ENCODE peak calls at places on chromosome 5, in four cellular contexts. D, I, X and P are unnamed samples.

GRCh38 chr5:137035480-137035878 is 463.6 kb downstream of the SPOCK1 start:
- DNase-seq in D (no peak), I (no peak), X (no peak), P (no peak)

GRCh38 chr5:127358274-127358673 is 67.7 kb downstream of the MEGF10 start:
- DNase-seq in D (no peak), I (no peak), X (no peak), P (no peak)

GRCh38 chr5:54159153-54159836 is 151.1 kb downstream of the ARL15 start:
- DNase-seq in D (no peak), I (no peak), X (peak; percentile 17), P (no peak)

GRCh38 chr5:18068851-18069250 is 434.6 kb downstream of the TAF11L14 start:
- DNase-seq in D (no peak), I (no peak), X (no peak), P (no peak)

GRCh38 chr5:11903121-11903613 is 1.1 kb downstream of the CTNND2 start:
- DNase-seq in D (no peak), I (peak; percentile 24), X (no peak), P (no peak)

GRCh38 chr5:126499742-126500396 is 76.7 kb downstream of the GRAMD2B start:
- DNase-seq in D (peak; percentile 9), I (no peak), X (peak; percentile 35), P (peak; percentile 14)

GRCh38 chr5:174315471-174315870 is 270.0 kb downstream of the NSG2 start:
- DNase-seq in D (no peak), I (no peak), X (no peak), P (no peak)

GRCh38 chr5:101532430-101532829 is 629.3 kb upstream of the ST8SIA4 start:
- DNase-seq in D (no peak), I (no peak), X (no peak), P (no peak)

GRCh38 chr5:180099733-180100611 is 28.4 kb upstream of the RNF130 start:
- DNase-seq in D (no peak), I (no peak), X (no peak), P (no peak)

GRCh38 chr5:150589791-150590601 is 50.5 kb upstream of the SYNPO start:
- DNase-seq in D (peak; percentile 17), I (peak; percentile 64), X (no peak), P (peak; percentile 58)

GRCh38 chr5:9388941-9389674 is 156.8 kb downstream of the SEMA5A start:
- DNase-seq in D (no peak), I (no peak), X (no peak), P (peak; percentile 40)

GRCh38 chr5:61619289-61619688 is 287.2 kb downstream of the ZSWIM6 start:
- DNase-seq in D (no peak), I (no peak), X (no peak), P (no peak)

GRCh38 chr5:88085462-88085861 is 183.2 kb downstream of the TMEM161B start:
- DNase-seq in D (no peak), I (no peak), X (no peak), P (no peak)

GRCh38 chr5:41094871-41095270 is 23.7 kb upstream of the MROH2B start:
- DNase-seq in D (no peak), I (no peak), X (no peak), P (no peak)

GRCh38 chr5:151040211-151040747 is 19.9 kb downstream of the GPX3 start:
- DNase-seq in D (no peak), I (no peak), X (no peak), P (no peak)

GRCh38 chr5:52831776-52832511 is 44.2 kb downstream of the ITGA1 start:
- DNase-seq in D (no peak), I (no peak), X (no peak), P (no peak)

GRCh38 chr5:10723519-10723918 is 37.5 kb downstream of the DAP start:
- DNase-seq in D (no peak), I (no peak), X (no peak), P (no peak)

GRCh38 chr5:103498800-103499199 is 63.8 kb downstream of the NUDT12 start:
- DNase-seq in D (no peak), I (peak; percentile 17), X (no peak), P (no peak)

GRCh38 chr5:178791976-178792375 is 61.5 kb upstream of the ZNF354A start:
- DNase-seq in D (no peak), I (no peak), X (no peak), P (no peak)

GRCh38 chr5:108003178-108003577 is 332.4 kb upstream of the EFNA5 start:
- DNase-seq in D (no peak), I (no peak), X (no peak), P (peak; percentile 12)

GRCh38 chr5:88769165-88769564 is 113.8 kb downstream of the MEF2C start:
- DNase-seq in D (no peak), I (no peak), X (no peak), P (no peak)

GRCh38 chr5:169139381-169140125 is 161.4 kb downstream of the SLIT3 start:
- DNase-seq in D (no peak), I (no peak), X (no peak), P (no peak)

GRCh38 chr5:2168601-2169416 is 286.1 kb upstream of the IRX4 start:
- DNase-seq in D (no peak), I (no peak), X (no peak), P (no peak)

GRCh38 chr5:17400724-17401508 is 97.1 kb upstream of the TAF11L2 start:
- DNase-seq in D (no peak), I (peak; percentile 59), X (no peak), P (no peak)

GRCh38 chr5:67047180-67047579 is 149.4 kb downstream of the CD180 start:
- DNase-seq in D (no peak), I (no peak), X (no peak), P (peak; percentile 54)

GRCh38 chr5:9439651-9440292 is 106.1 kb downstream of the SEMA5A start:
- DNase-seq in D (no peak), I (no peak), X (no peak), P (no peak)

GRCh38 chr5:109803854-109804253 is 114.1 kb downstream of the MAN2A1 start:
- DNase-seq in D (no peak), I (no peak), X (no peak), P (no peak)

GRCh38 chr5:69136296-69136695 is 30.7 kb upstream of the CCNB1 start:
- DNase-seq in D (no peak), I (no peak), X (no peak), P (no peak)

GRCh38 chr5:64166201-64166959 is 737 bp downstream of the RNF180 start:
- DNase-seq in D (no peak), I (no peak), X (no peak), P (no peak)

GRCh38 chr5:108409781-108410180 is 27.9 kb upstream of the FBXL17 start:
- DNase-seq in D (no peak), I (no peak), X (no peak), P (no peak)

GRCh38 chr5:157167219-157167621 is 1.2 kb upstream of the GARIN3 start:
- DNase-seq in D (no peak), I (no peak), X (no peak), P (no peak)

GRCh38 chr5:134249469-134250379 is 23.9 kb upstream of the PPP2CA start:
- DNase-seq in D (no peak), I (no peak), X (peak; percentile 39), P (no peak)

GRCh38 chr5:179229331-179229761 is 115.9 kb downstream of the ADAMTS2 start:
- DNase-seq in D (no peak), I (peak; percentile 7), X (no peak), P (no peak)

GRCh38 chr5:6748142-6748541 is 34.9 kb downstream of the TENT4A start:
- DNase-seq in D (no peak), I (no peak), X (no peak), P (no peak)

GRCh38 chr5:6747103-6747502 is 33.9 kb downstream of the TENT4A start:
- DNase-seq in D (no peak), I (no peak), X (no peak), P (no peak)

GRCh38 chr5:6746244-6746643 is 33.0 kb downstream of the TENT4A start:
- DNase-seq in D (no peak), I (no peak), X (no peak), P (no peak)

GRCh38 chr5:6744841-6745705 is 31.8 kb downstream of the TENT4A start:
- DNase-seq in D (no peak), I (no peak), X (no peak), P (no peak)

GRCh38 chr5:6745706-6746217 is 32.5 kb downstream of the TENT4A start:
- DNase-seq in D (no peak), I (no peak), X (no peak), P (peak; percentile 71)
- TF ChIP-seq TEAD4 in D (no peak), I (no peak), X (no peak), P (no peak)

DNA sequence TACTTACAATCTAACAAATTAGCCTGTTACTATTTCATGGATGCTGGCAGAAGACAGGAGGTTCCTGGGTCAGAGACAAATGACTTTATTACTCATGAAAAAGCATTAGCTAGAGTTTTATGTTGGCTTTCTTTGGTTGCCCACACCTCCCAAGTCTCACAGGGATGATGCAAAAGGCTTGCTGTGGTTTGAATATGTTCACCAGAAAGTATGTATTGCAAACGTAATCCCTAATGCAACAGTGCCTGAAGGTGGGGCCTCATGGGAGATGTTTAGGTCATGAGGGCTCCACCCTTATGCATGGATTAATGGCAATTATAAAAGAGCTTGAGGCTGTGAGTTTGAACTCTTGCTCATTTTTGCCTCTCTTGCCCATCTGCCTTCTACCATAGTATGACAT is 28.5 kb downstream of the DPYSL3 start:
- DNase-seq in D (no peak), I (no peak), X (no peak), P (no peak)
- TF ChIP-seq TEAD4 in D (no peak), I (no peak), X (no peak), P (no peak)

GRCh38 chr5:82987188-82987587 is 90.0 kb downstream of the TMEM167A start:
- DNase-seq in D (no peak), I (no peak), X (no peak), P (no peak)

GRCh38 chr5:82984786-82985762 is 92.1 kb downstream of the TMEM167A start:
- DNase-seq in D (no peak), I (no peak), X (no peak), P (no peak)

GRCh38 chr5:82991059-82991458 is 86.1 kb downstream of the TMEM167A start:
- DNase-seq in D (no peak), I (no peak), X (no peak), P (no peak)

GRCh38 chr5:82986404-82986803 is 90.8 kb downstream of the TMEM167A start:
- DNase-seq in D (no peak), I (no peak), X (no peak), P (no peak)

GRCh38 chr5:82985763-82986162 is 91.4 kb downstream of the TMEM167A start:
- DNase-seq in D (no peak), I (no peak), X (no peak), P (no peak)
- TF ChIP-seq TEAD4 in D (no peak), I (no peak), X (no peak), P (no peak)

GRCh38 chr5:122846051-122846567 is 696 bp downstream of the SNX24 start:
- DNase-seq in D (no peak), I (no peak), X (no peak), P (peak; percentile 30)

GRCh38 chr5:122845253-122846050 is at the start of gene SNX24:
- DNase-seq in D (peak; percentile 33), I (peak; percentile 84), X (peak; percentile 92), P (peak; percentile 95)

GRCh38 chr5:122842016-122842580 is 3.3 kb upstream of the SNX24 start:
- DNase-seq in D (no peak), I (no peak), X (no peak), P (no peak)

GRCh38 chr5:122844136-122844915 is 1.1 kb upstream of the SNX24 start:
- DNase-seq in D (no peak), I (no peak), X (peak; percentile 13), P (no peak)

DNA sequence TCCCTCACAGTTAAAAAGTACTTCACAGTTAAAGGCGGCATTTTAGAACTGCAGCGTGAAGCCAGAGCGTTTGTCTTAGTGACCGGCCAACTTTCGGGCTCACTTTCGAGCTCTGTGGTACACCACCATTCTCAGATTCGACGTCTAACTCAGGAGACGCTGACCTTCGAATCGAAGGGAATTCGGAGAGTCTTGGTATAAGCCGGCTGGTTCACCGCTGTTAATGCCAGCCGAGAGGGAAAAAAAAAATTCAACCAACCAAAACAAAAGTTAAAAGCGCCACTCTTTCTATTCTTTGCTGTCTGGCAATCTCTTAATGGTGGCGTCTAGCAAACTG is 529 bp upstream of the SNX24 start:
- DNase-seq in D (no peak), I (no peak), X (no peak), P (no peak)
- TF ChIP-seq TEAD4 in D (no peak), I (no peak), X (no peak), P (no peak)